ENCODE peak calls at places on chromosomes 3 and 15, in seven cellular contexts. S, Z, O, H, L, A and X are unnamed samples.

GRCh38 chr15:83289160-83289559 is 4.7 kb upstream of the BNC1 start:
- DNase-seq in Z (no peak), A (no peak), S (peak; percentile 49), O (peak; percentile 48), L (no peak), H (no peak), X (no peak)

GRCh38 chr15:28974142-28974541 is 88.4 kb downstream of the APBA2 start:
- DNase-seq in A (peak; percentile 78), O (no peak), H (no peak), L (no peak), Z (no peak), S (no peak), X (no peak)

GRCh38 chr3:14154895-14155432 is 23.4 kb downstream of the XPC start:
- DNase-seq in H (no peak), O (no peak), L (no peak), S (no peak), Z (no peak), A (no peak), X (no peak)

GRCh38 chr15:68464451-68465090 is 32.6 kb upstream of the ITGA11 start:
- DNase-seq in S (no peak), Z (no peak), O (peak; percentile 16), L (no peak), A (no peak), H (no peak), X (no peak)

GRCh38 chr3:195046441-195046840 is 224.5 kb downstream of the XXYLT1 start:
- DNase-seq in O (no peak), A (no peak), H (no peak), S (no peak), L (no peak), Z (no peak), X (no peak)

GRCh38 chr3:28575748-28576589 is 227.3 kb upstream of the AZI2 start:
- DNase-seq in A (no peak), Z (peak; percentile 85), S (no peak), H (no peak), L (no peak), O (no peak), X (no peak)

GRCh38 chr3:9433884-9434521 is 36.6 kb downstream of the SETD5 start:
- DNase-seq in H (no peak), L (no peak), S (no peak), Z (no peak), O (no peak), A (no peak), X (no peak)

GRCh38 chr3:43893721-43894120 is 203.0 kb downstream of the ABHD5 start:
- DNase-seq in L (peak; percentile 42), A (no peak), S (no peak), Z (no peak), O (no peak), H (no peak), X (no peak)

GRCh38 chr3:53846134-53846850 is at the start of the genes CHDH and IL17RB:
- DNase-seq in A (peak; percentile 81), L (peak; percentile 49), S (no peak), Z (peak; percentile 72), O (no peak), H (no peak), X (peak; percentile 38)

GRCh38 chr15:76006136-76006778 is 6.0 kb downstream of the NRG4 start:
- DNase-seq in L (no peak), Z (no peak), O (no peak), H (no peak), S (no peak), A (no peak), X (no peak)

GRCh38 chr3:151383956-151384355 is 597 bp downstream of the P2RY12 start:
- DNase-seq in A (no peak), S (no peak), O (no peak), Z (no peak), L (no peak), H (no peak), X (no peak)

GRCh38 chr3:174251696-174252095 is 607.4 kb upstream of the NAALADL2 start:
- DNase-seq in L (no peak), Z (no peak), H (no peak), O (no peak), A (no peak), S (no peak), X (no peak)

GRCh38 chr15:63420333-63420741 is 38.7 kb upstream of the CA12 start:
- DNase-seq in H (no peak), Z (peak; percentile 25), A (no peak), S (no peak), O (peak; percentile 34), L (peak; percentile 45), X (no peak)

GRCh38 chr3:111947179-111947727 is 31.6 kb upstream of the ABHD10 start:
- DNase-seq in S (no peak), L (no peak), Z (no peak), H (no peak), A (no peak), O (peak; percentile 75), X (no peak)

GRCh38 chr3:79874646-79875045 is 106.8 kb upstream of the ROBO1 start:
- DNase-seq in O (no peak), A (no peak), Z (no peak), S (no peak), L (no peak), H (no peak), X (no peak)

GRCh38 chr3:41898631-41899030 is 63.3 kb downstream of the ULK4 start:
- DNase-seq in A (no peak), L (no peak), O (no peak), S (no peak), H (no peak), Z (peak; percentile 0), X (no peak)

GRCh38 chr15:37014137-37014536 is 86.2 kb downstream of the MEIS2 start:
- DNase-seq in L (no peak), H (no peak), O (no peak), S (no peak), Z (no peak), A (no peak), X (no peak)

GRCh38 chr3:106114220-106114619 is 245.4 kb upstream of the CBLB start:
- DNase-seq in A (no peak), S (no peak), L (peak; percentile 71), O (peak; percentile 20), Z (no peak), H (no peak), X (no peak)

GRCh38 chr3:72078661-72079368 is 293.9 kb upstream of the PROK2 start:
- DNase-seq in O (no peak), L (no peak), A (no peak), H (no peak), Z (no peak), S (no peak), X (no peak)